ENCODE peak calls at places on chromosomes 4 and X, in seven cellular contexts. One of them, this sample, is unnamed.

GRCh38 chrX:155747520-155747919 is 133.6 kb upstream of the VAMP7 start:
- DNase-seq in suprapubic skin: no peak
- DNase-seq in right atrium auricular region: no peak
- DNase-seq in cardiac fibroblast: peak
- DNase-seq in tibial artery: peak
- DNase-seq in GM12864: no peak
- DNase-seq in HCT116: no peak
- DNase-seq in this sample: peak

GRCh38 chrX:40644175-40644574 is 3.2 kb downstream of the CXorf38 start:
- DNase-seq in HCT116: no peak
- DNase-seq in GM12864: no peak
- DNase-seq in tibial artery: no peak
- DNase-seq in cardiac fibroblast: peak
- DNase-seq in right atrium auricular region: no peak
- DNase-seq in suprapubic skin: no peak
- DNase-seq in this sample: peak

GRCh38 chr4:118950224-118950623 is 61.6 kb downstream of the SYNPO2 start:
- DNase-seq in cardiac fibroblast: no peak
- DNase-seq in right atrium auricular region: no peak
- DNase-seq in tibial artery: no peak
- DNase-seq in suprapubic skin: no peak
- DNase-seq in GM12864: no peak
- DNase-seq in HCT116: no peak
- DNase-seq in this sample: no peak

GRCh38 chrX:128464091-128464490 is 411.9 kb upstream of the ACTRT1 start:
- DNase-seq in suprapubic skin: no peak
- DNase-seq in cardiac fibroblast: no peak
- DNase-seq in tibial artery: no peak
- DNase-seq in HCT116: no peak
- DNase-seq in right atrium auricular region: no peak
- DNase-seq in GM12864: no peak
- DNase-seq in this sample: no peak

GRCh38 chrX:143669395-143669794 is 33.5 kb upstream of the SLITRK4 start:
- DNase-seq in right atrium auricular region: no peak
- DNase-seq in tibial artery: no peak
- DNase-seq in GM12864: no peak
- DNase-seq in suprapubic skin: no peak
- DNase-seq in HCT116: no peak
- DNase-seq in cardiac fibroblast: peak
- DNase-seq in this sample: peak

GRCh38 chrX:132775230-132775823 is 183.1 kb downstream of the HS6ST2 start:
- DNase-seq in GM12864: no peak
- DNase-seq in cardiac fibroblast: no peak
- DNase-seq in HCT116: no peak
- DNase-seq in right atrium auricular region: no peak
- DNase-seq in suprapubic skin: no peak
- DNase-seq in tibial artery: no peak
- DNase-seq in this sample: no peak

GRCh38 chr4:21726255-21726815 is 222.2 kb downstream of the KCNIP4 start:
- DNase-seq in suprapubic skin: no peak
- DNase-seq in cardiac fibroblast: peak
- DNase-seq in HCT116: no peak
- DNase-seq in right atrium auricular region: no peak
- DNase-seq in GM12864: no peak
- DNase-seq in tibial artery: no peak
- DNase-seq in this sample: peak

GRCh38 chr4:8834681-8835220 is 36.9 kb downstream of the HMX1 start:
- DNase-seq in tibial artery: no peak
- DNase-seq in cardiac fibroblast: no peak
- DNase-seq in suprapubic skin: peak
- DNase-seq in right atrium auricular region: peak
- DNase-seq in HCT116: no peak
- DNase-seq in GM12864: no peak
- DNase-seq in this sample: no peak

GRCh38 chrX:10847333-10847732 is 226.9 kb upstream of the MID1 start:
- DNase-seq in right atrium auricular region: no peak
- DNase-seq in cardiac fibroblast: no peak
- DNase-seq in suprapubic skin: no peak
- DNase-seq in HCT116: no peak
- DNase-seq in GM12864: no peak
- DNase-seq in tibial artery: no peak
- DNase-seq in this sample: no peak

GRCh38 chrX:72060196-72060974 is 71.3 kb downstream of the RTL5 start:
- DNase-seq in HCT116: no peak
- DNase-seq in cardiac fibroblast: peak
- DNase-seq in tibial artery: peak
- DNase-seq in GM12864: no peak
- DNase-seq in right atrium auricular region: no peak
- DNase-seq in suprapubic skin: no peak
- DNase-seq in this sample: peak

GRCh38 chrX:54479471-54480122 is 16.4 kb downstream of the FGD1 start:
- DNase-seq in GM12864: no peak
- DNase-seq in right atrium auricular region: no peak
- DNase-seq in tibial artery: no peak
- DNase-seq in suprapubic skin: no peak
- DNase-seq in cardiac fibroblast: peak
- DNase-seq in HCT116: no peak
- DNase-seq in this sample: no peak

GRCh38 chr4:61312526-61312925 is 112.4 kb downstream of the ADGRL3 start:
- DNase-seq in GM12864: no peak
- DNase-seq in HCT116: no peak
- DNase-seq in right atrium auricular region: no peak
- DNase-seq in tibial artery: no peak
- DNase-seq in cardiac fibroblast: peak
- DNase-seq in suprapubic skin: no peak
- DNase-seq in this sample: peak

GRCh38 chrX:93538575-93538974 is 134.8 kb downstream of the NAP1L3 start:
- DNase-seq in suprapubic skin: no peak
- DNase-seq in right atrium auricular region: no peak
- DNase-seq in GM12864: no peak
- DNase-seq in tibial artery: no peak
- DNase-seq in cardiac fibroblast: no peak
- DNase-seq in HCT116: no peak
- DNase-seq in this sample: no peak

DNA sequence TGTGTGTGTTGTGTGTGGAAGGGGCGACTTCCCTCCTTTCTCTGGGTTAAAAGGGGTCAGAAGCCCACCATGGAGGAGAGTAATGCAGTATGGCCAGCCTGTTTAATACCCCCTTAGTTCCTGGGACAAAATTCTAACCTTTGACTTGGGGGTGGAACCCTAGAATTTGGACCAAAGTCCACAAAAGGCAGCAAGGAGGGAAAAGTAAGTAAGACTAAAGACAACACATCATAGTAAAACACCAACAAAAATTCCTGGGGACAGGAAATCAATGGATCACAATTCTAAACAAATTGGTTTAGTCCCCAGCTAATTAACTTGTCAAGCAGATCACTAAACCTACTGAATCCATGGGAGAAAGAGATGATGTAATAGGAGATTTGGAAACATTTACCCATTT is 3.1 kb downstream of the AMOT start:
- DNase-seq in cardiac fibroblast: no peak
- DNase-seq in right atrium auricular region: no peak
- DNase-seq in suprapubic skin: no peak
- DNase-seq in GM12864: no peak
- DNase-seq in tibial artery: no peak
- DNase-seq in HCT116: no peak
- DNase-seq in this sample: no peak
- H3K4me3 ChIP-seq in cardiac fibroblast: no peak
- H3K4me3 ChIP-seq in right atrium auricular region: no peak
- H3K4me3 ChIP-seq in suprapubic skin: no peak
- H3K4me3 ChIP-seq in GM12864: no peak
- H3K4me3 ChIP-seq in tibial artery: no peak
- H3K4me3 ChIP-seq in HCT116: no peak
- H3K4me3 ChIP-seq in this sample: no peak

DNA sequence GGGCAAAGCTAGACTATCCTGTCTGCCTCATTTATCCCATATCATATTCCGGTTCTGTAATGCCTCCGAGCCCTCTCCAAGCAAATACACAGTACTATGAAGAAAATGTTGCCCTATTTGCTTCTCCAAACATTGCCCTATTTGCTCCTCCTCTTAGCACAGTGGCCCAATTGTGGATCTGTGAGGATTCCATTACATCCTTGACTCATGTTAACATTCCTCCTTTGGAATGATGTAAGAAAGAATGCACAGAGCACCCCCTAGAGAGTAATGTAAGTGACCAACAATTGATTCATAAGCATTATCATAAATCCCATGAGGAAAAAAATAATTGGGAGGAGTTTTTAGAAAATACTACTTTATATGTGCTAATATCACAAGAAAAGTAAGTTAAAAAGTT is 11.3 kb upstream of the BTC start:
- DNase-seq in tibial artery: no peak
- DNase-seq in suprapubic skin: no peak
- DNase-seq in cardiac fibroblast: peak
- DNase-seq in HCT116: peak
- DNase-seq in GM12864: no peak
- DNase-seq in right atrium auricular region: no peak
- DNase-seq in this sample: peak
- TF ChIP-seq CTCF in tibial artery: no peak
- TF ChIP-seq CTCF in suprapubic skin: no peak
- TF ChIP-seq CTCF in cardiac fibroblast: no peak
- TF ChIP-seq CTCF in HCT116: peak
- TF ChIP-seq CTCF in GM12864: no peak
- TF ChIP-seq CTCF in right atrium auricular region: no peak
- TF ChIP-seq CTCF in this sample: no peak

GRCh38 chrX:115968436-115969252 is 201.9 kb upstream of the AGTR2 start:
- DNase-seq in right atrium auricular region: peak
- DNase-seq in suprapubic skin: no peak
- DNase-seq in tibial artery: no peak
- DNase-seq in cardiac fibroblast: peak
- DNase-seq in GM12864: peak
- DNase-seq in HCT116: peak
- DNase-seq in this sample: peak
- H3K4me3 ChIP-seq in right atrium auricular region: peak
- H3K4me3 ChIP-seq in suprapubic skin: peak
- H3K4me3 ChIP-seq in tibial artery: peak
- H3K4me3 ChIP-seq in cardiac fibroblast: peak
- H3K4me3 ChIP-seq in GM12864: peak
- H3K4me3 ChIP-seq in HCT116: peak
- H3K4me3 ChIP-seq in this sample: peak

GRCh38 chrX:125131146-125131545 is 188.5 kb upstream of the TEX13C start:
- DNase-seq in cardiac fibroblast: no peak
- DNase-seq in HCT116: no peak
- DNase-seq in suprapubic skin: no peak
- DNase-seq in right atrium auricular region: no peak
- DNase-seq in tibial artery: no peak
- DNase-seq in GM12864: no peak
- DNase-seq in this sample: no peak

GRCh38 chrX:125137521-125137920 is 182.2 kb upstream of the TEX13C start:
- DNase-seq in right atrium auricular region: no peak
- DNase-seq in cardiac fibroblast: no peak
- DNase-seq in tibial artery: no peak
- DNase-seq in HCT116: no peak
- DNase-seq in GM12864: no peak
- DNase-seq in suprapubic skin: no peak
- DNase-seq in this sample: no peak

DNA sequence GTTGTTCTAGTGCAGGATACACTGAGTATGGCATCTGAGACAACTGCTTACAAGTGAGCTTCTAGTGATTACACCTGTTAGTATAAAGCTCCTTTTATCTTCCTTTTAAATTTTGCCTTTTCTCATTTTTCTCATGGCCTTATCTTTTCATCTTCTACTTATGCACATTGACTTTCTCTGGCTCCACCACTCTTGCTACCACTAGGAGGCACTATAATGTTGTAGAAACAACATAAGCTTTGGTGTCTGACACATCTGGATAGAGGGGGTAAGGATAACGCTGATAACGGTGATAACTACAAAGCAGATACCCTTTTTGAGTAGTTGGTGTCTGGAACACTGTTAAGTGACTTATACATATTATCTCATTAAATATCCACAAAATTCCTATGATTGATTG is 187.4 kb upstream of the TEX13C start:
- DNase-seq in cardiac fibroblast: no peak
- DNase-seq in GM12864: no peak
- DNase-seq in HCT116: no peak
- DNase-seq in suprapubic skin: no peak
- DNase-seq in tibial artery: no peak
- DNase-seq in right atrium auricular region: no peak
- DNase-seq in this sample: no peak
- TF ChIP-seq CTCF in cardiac fibroblast: no peak
- TF ChIP-seq CTCF in GM12864: peak
- TF ChIP-seq CTCF in HCT116: peak
- TF ChIP-seq CTCF in suprapubic skin: no peak
- TF ChIP-seq CTCF in tibial artery: no peak
- TF ChIP-seq CTCF in right atrium auricular region: no peak
- TF ChIP-seq CTCF in this sample: no peak

GRCh38 chrX:101190736-101191135 is 28.9 kb upstream of the DRP2 start:
- DNase-seq in suprapubic skin: no peak
- DNase-seq in HCT116: no peak
- DNase-seq in cardiac fibroblast: no peak
- DNase-seq in tibial artery: no peak
- DNase-seq in right atrium auricular region: no peak
- DNase-seq in GM12864: no peak
- DNase-seq in this sample: no peak

GRCh38 chrX:101195442-101196173 is 24.0 kb upstream of the DRP2 start:
- DNase-seq in GM12864: no peak
- DNase-seq in right atrium auricular region: no peak
- DNase-seq in suprapubic skin: no peak
- DNase-seq in tibial artery: no peak
- DNase-seq in cardiac fibroblast: no peak
- DNase-seq in HCT116: no peak
- DNase-seq in this sample: peak

GRCh38 chrX:101191217-101191750 is 28.3 kb upstream of the DRP2 start:
- DNase-seq in HCT116: no peak
- DNase-seq in suprapubic skin: peak
- DNase-seq in GM12864: no peak
- DNase-seq in right atrium auricular region: no peak
- DNase-seq in tibial artery: peak
- DNase-seq in cardiac fibroblast: peak
- DNase-seq in this sample: peak
- H3K4me3 ChIP-seq in HCT116: no peak
- H3K4me3 ChIP-seq in suprapubic skin: peak
- H3K4me3 ChIP-seq in GM12864: no peak
- H3K4me3 ChIP-seq in right atrium auricular region: peak
- H3K4me3 ChIP-seq in tibial artery: peak
- H3K4me3 ChIP-seq in cardiac fibroblast: no peak
- H3K4me3 ChIP-seq in this sample: peak

GRCh38 chrX:74242050-74242449 is 61.9 kb upstream of the ZCCHC13 start:
- DNase-seq in right atrium auricular region: no peak
- DNase-seq in suprapubic skin: no peak
- DNase-seq in GM12864: no peak
- DNase-seq in tibial artery: no peak
- DNase-seq in HCT116: no peak
- DNase-seq in cardiac fibroblast: peak
- DNase-seq in this sample: peak

GRCh38 chrX:74246524-74246923 is 57.5 kb upstream of the ZCCHC13 start:
- DNase-seq in suprapubic skin: no peak
- DNase-seq in HCT116: no peak
- DNase-seq in tibial artery: no peak
- DNase-seq in GM12864: no peak
- DNase-seq in right atrium auricular region: no peak
- DNase-seq in cardiac fibroblast: no peak
- DNase-seq in this sample: peak

GRCh38 chrX:74238771-74239170 is 65.2 kb upstream of the ZCCHC13 start:
- DNase-seq in GM12864: no peak
- DNase-seq in right atrium auricular region: no peak
- DNase-seq in cardiac fibroblast: no peak
- DNase-seq in suprapubic skin: no peak
- DNase-seq in HCT116: no peak
- DNase-seq in tibial artery: no peak
- DNase-seq in this sample: no peak

GRCh38 chrX:74242484-74243138 is 61.4 kb upstream of the ZCCHC13 start:
- DNase-seq in HCT116: no peak
- DNase-seq in GM12864: no peak
- DNase-seq in right atrium auricular region: no peak
- DNase-seq in suprapubic skin: no peak
- DNase-seq in tibial artery: no peak
- DNase-seq in cardiac fibroblast: no peak
- DNase-seq in this sample: no peak
- TF ChIP-seq CTCF in HCT116: no peak
- TF ChIP-seq CTCF in GM12864: no peak
- TF ChIP-seq CTCF in right atrium auricular region: no peak
- TF ChIP-seq CTCF in suprapubic skin: no peak
- TF ChIP-seq CTCF in tibial artery: no peak
- TF ChIP-seq CTCF in cardiac fibroblast: no peak
- TF ChIP-seq CTCF in this sample: no peak

This sample was measured in fibroblast of pulmonary artery.